ENCODE peak calls at places on chromosome 20, in six cellular contexts. One of them, this sample, is unnamed.

GRCh38 chr20:50850721-50851286 is 55.9 kb downstream of the BCAS4 start:
- DNase-seq in central memory CD8-positive, alpha-beta T cell: no peak
- DNase-seq in heart left ventricle: no peak
- DNase-seq in NCI-H1105: no peak
- DNase-seq in nephron progenitor cell: no peak
- DNase-seq in HCT116: no peak
- DNase-seq in this sample: no peak

GRCh38 chr20:35462351-35462750 is 7.0 kb downstream of the CEP250 start:
- DNase-seq in NCI-H1105: peak
- DNase-seq in nephron progenitor cell: no peak
- DNase-seq in heart left ventricle: no peak
- DNase-seq in HCT116: no peak
- DNase-seq in central memory CD8-positive, alpha-beta T cell: no peak
- DNase-seq in this sample: no peak

GRCh38 chr20:2285618-2286017 is 10.2 kb upstream of the TGM3 start:
- DNase-seq in HCT116: no peak
- DNase-seq in central memory CD8-positive, alpha-beta T cell: no peak
- DNase-seq in heart left ventricle: no peak
- DNase-seq in nephron progenitor cell: no peak
- DNase-seq in NCI-H1105: no peak
- DNase-seq in this sample: no peak

GRCh38 chr20:64112691-64113443 is 5.5 kb upstream of the NPBWR2 start:
- DNase-seq in nephron progenitor cell: no peak
- DNase-seq in central memory CD8-positive, alpha-beta T cell: peak
- DNase-seq in NCI-H1105: no peak
- DNase-seq in heart left ventricle: peak
- DNase-seq in HCT116: no peak
- DNase-seq in this sample: no peak

GRCh38 chr20:44805991-44806729 is 4.2 kb downstream of the RIMS4 start:
- DNase-seq in nephron progenitor cell: peak
- DNase-seq in central memory CD8-positive, alpha-beta T cell: no peak
- DNase-seq in NCI-H1105: no peak
- DNase-seq in HCT116: no peak
- DNase-seq in heart left ventricle: no peak
- DNase-seq in this sample: no peak

GRCh38 chr20:9270831-9271230 is 201.9 kb downstream of the PLCB4 start:
- DNase-seq in heart left ventricle: no peak
- DNase-seq in nephron progenitor cell: no peak
- DNase-seq in NCI-H1105: no peak
- DNase-seq in central memory CD8-positive, alpha-beta T cell: no peak
- DNase-seq in HCT116: no peak
- DNase-seq in this sample: no peak

GRCh38 chr20:11716239-11716944 is 201.3 kb upstream of the BTBD3 start:
- DNase-seq in central memory CD8-positive, alpha-beta T cell: no peak
- DNase-seq in NCI-H1105: no peak
- DNase-seq in heart left ventricle: no peak
- DNase-seq in HCT116: peak
- DNase-seq in nephron progenitor cell: peak
- DNase-seq in this sample: peak

GRCh38 chr20:47809561-47809960 is 24.3 kb upstream of the SULF2 start:
- DNase-seq in NCI-H1105: no peak
- DNase-seq in heart left ventricle: no peak
- DNase-seq in HCT116: no peak
- DNase-seq in central memory CD8-positive, alpha-beta T cell: no peak
- DNase-seq in nephron progenitor cell: no peak
- DNase-seq in this sample: peak

GRCh38 chr20:56929606-56930005 is 300.5 kb downstream of the TFAP2C start:
- DNase-seq in heart left ventricle: no peak
- DNase-seq in central memory CD8-positive, alpha-beta T cell: no peak
- DNase-seq in NCI-H1105: no peak
- DNase-seq in nephron progenitor cell: no peak
- DNase-seq in HCT116: no peak
- DNase-seq in this sample: no peak

GRCh38 chr20:57663681-57664451 is 43.6 kb upstream of the ZBP1 start:
- DNase-seq in nephron progenitor cell: peak
- DNase-seq in NCI-H1105: no peak
- DNase-seq in HCT116: no peak
- DNase-seq in heart left ventricle: peak
- DNase-seq in central memory CD8-positive, alpha-beta T cell: no peak
- DNase-seq in this sample: no peak

GRCh38 chr20:53226788-53227187 is 254.6 kb downstream of the TSHZ2 start:
- DNase-seq in HCT116: no peak
- DNase-seq in heart left ventricle: no peak
- DNase-seq in nephron progenitor cell: no peak
- DNase-seq in NCI-H1105: no peak
- DNase-seq in central memory CD8-positive, alpha-beta T cell: no peak
- DNase-seq in this sample: no peak

GRCh38 chr20:36175016-36175415 is 20.5 kb downstream of the EPB41L1 start:
- DNase-seq in NCI-H1105: no peak
- DNase-seq in HCT116: no peak
- DNase-seq in heart left ventricle: no peak
- DNase-seq in nephron progenitor cell: no peak
- DNase-seq in central memory CD8-positive, alpha-beta T cell: no peak
- DNase-seq in this sample: no peak

GRCh38 chr20:62911701-62912280 is 14.5 kb downstream of the DIDO1 start:
- DNase-seq in NCI-H1105: no peak
- DNase-seq in HCT116: no peak
- DNase-seq in heart left ventricle: no peak
- DNase-seq in nephron progenitor cell: no peak
- DNase-seq in central memory CD8-positive, alpha-beta T cell: no peak
- DNase-seq in this sample: no peak

GRCh38 chr20:62940875-62941274 is 2.9 kb downstream of the GID8 start:
- DNase-seq in HCT116: no peak
- DNase-seq in nephron progenitor cell: no peak
- DNase-seq in heart left ventricle: no peak
- DNase-seq in NCI-H1105: no peak
- DNase-seq in central memory CD8-positive, alpha-beta T cell: no peak
- DNase-seq in this sample: no peak

GRCh38 chr20:43947316-43947710 is 32.7 kb downstream of the TOX2 start:
- DNase-seq in HCT116: no peak
- DNase-seq in NCI-H1105: no peak
- DNase-seq in central memory CD8-positive, alpha-beta T cell: no peak
- DNase-seq in heart left ventricle: no peak
- DNase-seq in nephron progenitor cell: no peak
- DNase-seq in this sample: no peak

GRCh38 chr20:57211949-57212889 is 54.2 kb downstream of the BMP7 start:
- DNase-seq in HCT116: peak
- DNase-seq in central memory CD8-positive, alpha-beta T cell: no peak
- DNase-seq in nephron progenitor cell: peak
- DNase-seq in heart left ventricle: peak
- DNase-seq in NCI-H1105: no peak
- DNase-seq in this sample: peak

GRCh38 chr20:50569864-50570836 is 60.0 kb downstream of the PTPN1 start:
- DNase-seq in nephron progenitor cell: no peak
- DNase-seq in HCT116: peak
- DNase-seq in heart left ventricle: no peak
- DNase-seq in central memory CD8-positive, alpha-beta T cell: no peak
- DNase-seq in NCI-H1105: no peak
- DNase-seq in this sample: no peak

GRCh38 chr20:13141541-13141940 is 79.5 kb upstream of the ISM1 start:
- DNase-seq in HCT116: no peak
- DNase-seq in NCI-H1105: no peak
- DNase-seq in heart left ventricle: no peak
- DNase-seq in nephron progenitor cell: peak
- DNase-seq in central memory CD8-positive, alpha-beta T cell: no peak
- DNase-seq in this sample: no peak

GRCh38 chr20:58661298-58662141 is 10.4 kb downstream of the STX16 start:
- DNase-seq in NCI-H1105: no peak
- DNase-seq in central memory CD8-positive, alpha-beta T cell: no peak
- DNase-seq in heart left ventricle: no peak
- DNase-seq in nephron progenitor cell: no peak
- DNase-seq in HCT116: no peak
- DNase-seq in this sample: no peak

GRCh38 chr20:22630698-22631097 is 46.3 kb upstream of the FOXA2 start:
- DNase-seq in NCI-H1105: peak
- DNase-seq in heart left ventricle: no peak
- DNase-seq in central memory CD8-positive, alpha-beta T cell: no peak
- DNase-seq in HCT116: no peak
- DNase-seq in nephron progenitor cell: no peak
- DNase-seq in this sample: no peak

GRCh38 chr20:43749734-43750294 is 23.0 kb upstream of the GTSF1L start:
- DNase-seq in heart left ventricle: peak
- DNase-seq in HCT116: peak
- DNase-seq in NCI-H1105: peak
- DNase-seq in nephron progenitor cell: peak
- DNase-seq in central memory CD8-positive, alpha-beta T cell: peak
- DNase-seq in this sample: peak

GRCh38 chr20:2865630-2866029 is 7.7 kb upstream of the PTPRA start:
- DNase-seq in heart left ventricle: no peak
- DNase-seq in HCT116: no peak
- DNase-seq in NCI-H1105: no peak
- DNase-seq in central memory CD8-positive, alpha-beta T cell: peak
- DNase-seq in nephron progenitor cell: no peak
- DNase-seq in this sample: no peak

GRCh38 chr20:4060054-4060795 is 44.9 kb upstream of the RNF24 start:
- DNase-seq in HCT116: no peak
- DNase-seq in heart left ventricle: peak
- DNase-seq in central memory CD8-positive, alpha-beta T cell: no peak
- DNase-seq in nephron progenitor cell: no peak
- DNase-seq in NCI-H1105: no peak
- DNase-seq in this sample: no peak

GRCh38 chr20:38982291-38982690 is 20.1 kb downstream of the DHX35 start:
- DNase-seq in nephron progenitor cell: no peak
- DNase-seq in HCT116: no peak
- DNase-seq in NCI-H1105: no peak
- DNase-seq in heart left ventricle: no peak
- DNase-seq in central memory CD8-positive, alpha-beta T cell: no peak
- DNase-seq in this sample: peak

GRCh38 chr20:2651772-2652723 is at the start of gene NOP56:
- DNase-seq in HCT116: peak
- DNase-seq in heart left ventricle: peak
- DNase-seq in NCI-H1105: peak
- DNase-seq in nephron progenitor cell: peak
- DNase-seq in central memory CD8-positive, alpha-beta T cell: peak
- DNase-seq in this sample: peak

GRCh38 chr20:41138527-41139226 is 1.3 kb downstream of the PLCG1 start:
- DNase-seq in HCT116: no peak
- DNase-seq in nephron progenitor cell: peak
- DNase-seq in central memory CD8-positive, alpha-beta T cell: no peak
- DNase-seq in heart left ventricle: no peak
- DNase-seq in NCI-H1105: no peak
- DNase-seq in this sample: no peak